ENCODE peak calls at places on chromosomes 1 and 21, in five cellular contexts. R is lower leg skin, S is NCI-H2171, C is AG20443, E is MV-4-11. V is an unnamed sample.

GRCh38 chr1:63592536-63593302 is 492 bp upstream of the PGM1 start:
- DNase-seq in C (no peak), S (no peak), R (peak), E (no peak), V (peak)

GRCh38 chr1:41752514-41753170 is 166.1 kb downstream of the HIVEP3 start:
- DNase-seq in S (no peak), R (no peak), E (no peak), C (no peak), V (no peak)

GRCh38 chr1:223143760-223144248 is 756 bp upstream of the TLR5 start:
- DNase-seq in C (no peak), S (peak), R (peak), E (peak), V (no peak)

GRCh38 chr1:112002525-112002924 is 13.1 kb upstream of the KCND3 start:
- DNase-seq in E (no peak), C (no peak), S (no peak), R (no peak), V (no peak)

GRCh38 chr1:34478460-34479076 is 276.3 kb upstream of the GJB5 start:
- DNase-seq in E (no peak), R (no peak), S (no peak), C (no peak), V (no peak)

GRCh38 chr1:12518956-12519707 is 98.9 kb downstream of the DHRS3 start:
- DNase-seq in R (peak), C (peak), S (no peak), E (no peak), V (peak)

GRCh38 chr1:199907361-199907760 is 120.1 kb upstream of the NR5A2 start:
- DNase-seq in S (no peak), R (no peak), C (no peak), E (no peak), V (no peak)

GRCh38 chr1:115462677-115463076 is 124.6 kb upstream of the NGF start:
- DNase-seq in R (peak), S (no peak), E (peak), C (no peak), V (no peak)

GRCh38 chr1:51664412-51665240 is 47.7 kb downstream of the OSBPL9 start:
- DNase-seq in R (no peak), E (no peak), S (no peak), C (no peak), V (peak)

GRCh38 chr1:10730985-10731384 is 65.5 kb downstream of the CASZ1 start:
- DNase-seq in C (peak), R (no peak), E (no peak), S (no peak), V (peak)

GRCh38 chr1:173269490-173270230 is 62.5 kb upstream of the TNFSF4 start:
- DNase-seq in C (peak), S (no peak), R (no peak), E (no peak), V (no peak)

GRCh38 chr1:16888806-16889178 is 7.0 kb upstream of the RNU1-2 start:
- DNase-seq in E (no peak), R (no peak), C (peak), S (no peak), V (peak)

GRCh38 chr1:56644941-56645662 is at the start of gene PRKAA2:
- DNase-seq in R (peak), S (peak), E (no peak), C (peak), V (peak)

GRCh38 chr1:70779571-70779970 is 268.0 kb downstream of the PTGER3 start:
- DNase-seq in R (no peak), S (no peak), C (peak), E (peak), V (peak)

GRCh38 chr1:42175314-42176054 is 10.9 kb upstream of the GUCA2A start:
- DNase-seq in C (no peak), S (no peak), E (no peak), R (no peak), V (no peak)

GRCh38 chr1:62367005-62367547 is 47.8 kb upstream of the KANK4 start:
- DNase-seq in S (peak), R (peak), C (no peak), E (no peak), V (no peak)

GRCh38 chr1:156805766-156806511 is 10.7 kb downstream of the SH2D2A start:
- DNase-seq in E (no peak), R (peak), C (peak), S (peak), V (peak)

GRCh38 chr1:13576926-13577325 is 6.7 kb upstream of the PDPN start:
- DNase-seq in C (no peak), E (no peak), S (no peak), R (peak), V (no peak)

GRCh38 chr1:247209306-247209900 is 37.6 kb upstream of the ZNF124 start:
- DNase-seq in C (peak), R (no peak), S (no peak), E (no peak), V (no peak)

GRCh38 chr1:59997479-59997878 is 70.9 kb upstream of the CYP2J2 start:
- DNase-seq in S (no peak), E (no peak), C (no peak), R (no peak), V (no peak)

GRCh38 chr1:32180186-32181060 is 948 bp downstream of the TXLNA start:
- DNase-seq in C (peak), E (peak), S (peak), R (no peak), V (peak)

GRCh38 chr21:33231526-33231925 is 1.8 kb downstream of the IFNAR2 start:
- DNase-seq in R (no peak), C (no peak), E (no peak), S (no peak), V (no peak)

GRCh38 chr1:172654535-172654934 is 4.4 kb upstream of the FASLG start:
- DNase-seq in C (peak), R (no peak), S (no peak), E (peak), V (peak)

GRCh38 chr1:84078108-84078823 is 65.8 kb upstream of the PRKACB start:
- DNase-seq in E (no peak), S (no peak), C (no peak), R (peak), V (no peak)

GRCh38 chr1:3074297-3074741 is 5.3 kb downstream of the PRDM16 start:
- DNase-seq in C (no peak), E (no peak), S (no peak), R (no peak), V (no peak)

GRCh38 chr1:176560681-176561080 is 97.7 kb downstream of the PAPPA2 start:
- DNase-seq in C (peak), S (no peak), E (no peak), R (no peak), V (no peak)

GRCh38 chr1:21344750-21345443 is 54.6 kb upstream of the ECE1 start:
- DNase-seq in C (peak), S (no peak), R (peak), E (no peak), V (no peak)